ENCODE peak calls at places on chromosomes 6 and 20, in eight cellular contexts. X is CD8-positive, alpha-beta memory T cell; L is DND-41; V is neural progenitor cell; F is lower lobe of right lung; N is psoas muscle; S is Peyer's patch; R is small intestine. T is an unnamed sample.
A peak's percentile ranks its signal among the peaks of the same experiment; 100 is the strongest.

GRCh38 chr6:33620584-33621395 is at the start of gene ITPR3:
- DNase-seq in X (peak; percentile 81), L (peak; percentile 81), V (peak; percentile 57), F (peak; percentile 74), N (peak; percentile 81), S (peak; percentile 92), R (peak; percentile 89), T (no peak)

GRCh38 chr6:133337312-133337711 is 96.2 kb downstream of the EYA4 start:
- DNase-seq in X (no peak), L (no peak), V (no peak), F (no peak), N (no peak), S (no peak), R (no peak), T (no peak)

GRCh38 chr6:29626948-29627761 is 5.8 kb downstream of the GABBR1 start:
- DNase-seq in X (no peak), L (no peak), V (peak; percentile 58), F (no peak), N (no peak), S (no peak), R (no peak), T (no peak)

GRCh38 chr6:139801571-139802321 is 427.3 kb upstream of the CITED2 start:
- DNase-seq in X (no peak), L (no peak), V (peak; percentile 41), F (no peak), N (no peak), S (no peak), R (peak; percentile 62), T (no peak)

GRCh38 chr20:15823718-15824117 is 749.5 kb downstream of the KIF16B start:
- DNase-seq in X (no peak), L (no peak), V (no peak), F (no peak), N (no peak), S (no peak), R (no peak), T (no peak)

GRCh38 chr20:58228103-58228483 is 360 bp downstream of the ANKRD60 start:
- DNase-seq in X (no peak), L (no peak), V (peak; percentile 28), F (no peak), N (no peak), S (no peak), R (no peak), T (no peak)

GRCh38 chr6:80967618-80968017 is 784.9 kb downstream of the TENT5A start:
- DNase-seq in X (no peak), L (peak; percentile 62), V (peak; percentile 27), F (no peak), N (no peak), S (no peak), R (no peak), T (no peak)

GRCh38 chr6:128516514-128516898 is 3.9 kb downstream of the PTPRK start:
- DNase-seq in X (no peak), L (no peak), V (peak; percentile 39), F (no peak), N (no peak), S (no peak), R (peak; percentile 52), T (no peak)

GRCh38 chr20:6769953-6770831 is 2.7 kb downstream of the BMP2 start:
- DNase-seq in X (no peak), L (no peak), V (peak; percentile 64), F (peak; percentile 76), N (peak; percentile 68), S (peak; percentile 72), R (peak; percentile 43), T (no peak)

GRCh38 chr6:53326372-53327016 is 22.3 kb downstream of the ELOVL5 start:
- DNase-seq in X (no peak), L (no peak), V (no peak), F (no peak), N (no peak), S (no peak), R (no peak), T (no peak)

GRCh38 chr6:119066426-119067001 is 11.9 kb downstream of the FAM184A start:
- DNase-seq in X (no peak), L (no peak), V (no peak), F (no peak), N (no peak), S (no peak), R (peak; percentile 79), T (no peak)

GRCh38 chr20:53660078-53660909 is 66.7 kb upstream of the ZNF217 start:
- DNase-seq in X (no peak), L (no peak), V (peak; percentile 27), F (no peak), N (peak; percentile 58), S (peak; percentile 62), R (peak; percentile 18), T (no peak)

GRCh38 chr20:14727485-14728170 is 390.2 kb upstream of the FLRT3 start:
- DNase-seq in X (no peak), L (no peak), V (no peak), F (no peak), N (no peak), S (no peak), R (no peak), T (no peak)

GRCh38 chr6:17178754-17179153 is 76.9 kb downstream of the STMND1 start:
- DNase-seq in X (no peak), L (no peak), V (no peak), F (no peak), N (no peak), S (no peak), R (no peak), T (no peak)
- H3K4me1 ChIP-seq in X (no peaks in the 10 kb centered on the region), L (no peaks in the 10 kb centered on the region), V (peaks cover 11% of the 10 kb centered on the region), F (no peaks in the 10 kb centered on the region), N (peaks cover 8% of the 10 kb centered on the region), S (no peaks in the 10 kb centered on the region), R (no peaks in the 10 kb centered on the region), T (no peaks in the 10 kb centered on the region)

GRCh38 chr6:83960704-83961103 is 72.9 kb upstream of the MRAP2 start:
- DNase-seq in X (no peak), L (no peak), V (no peak), F (no peak), N (no peak), S (no peak), R (no peak), T (no peak)

GRCh38 chr6:83958250-83958685 is 75.3 kb upstream of the MRAP2 start:
- DNase-seq in X (no peak), L (no peak), V (no peak), F (no peak), N (no peak), S (no peak), R (no peak), T (no peak)

GRCh38 chr6:83966539-83966938 is 67.0 kb upstream of the MRAP2 start:
- DNase-seq in X (no peak), L (no peak), V (no peak), F (no peak), N (no peak), S (no peak), R (no peak), T (no peak)

GRCh38 chr6:83962592-83962991 is 71.0 kb upstream of the MRAP2 start:
- DNase-seq in X (no peak), L (no peak), V (no peak), F (no peak), N (no peak), S (no peak), R (no peak), T (no peak)
- H3K4me1 ChIP-seq in X (no peaks in the 10 kb centered on the region), L (no peaks in the 10 kb centered on the region), V (no peaks in the 10 kb centered on the region), F (no peaks in the 10 kb centered on the region), N (no peaks in the 10 kb centered on the region), S (no peaks in the 10 kb centered on the region), R (no peaks in the 10 kb centered on the region), T (no peaks in the 10 kb centered on the region)

GRCh38 chr6:44732243-44732642 is 344.7 kb downstream of the CDC5L start:
- DNase-seq in X (no peak), L (no peak), V (no peak), F (no peak), N (no peak), S (no peak), R (no peak), T (peak; percentile 57)

GRCh38 chr6:44731485-44732095 is 344.1 kb downstream of the CDC5L start:
- DNase-seq in X (no peak), L (no peak), V (no peak), F (no peak), N (no peak), S (no peak), R (no peak), T (peak; percentile 64)

GRCh38 chr6:44733146-44733545 is 345.6 kb downstream of the CDC5L start:
- DNase-seq in X (no peak), L (no peak), V (no peak), F (no peak), N (no peak), S (no peak), R (no peak), T (peak; percentile 75)

GRCh38 chr6:44727651-44728630 is 340.4 kb downstream of the CDC5L start:
- DNase-seq in X (no peak), L (no peak), V (no peak), F (no peak), N (no peak), S (no peak), R (no peak), T (peak; percentile 87)

GRCh38 chr6:44730771-44731391 is 343.4 kb downstream of the CDC5L start:
- DNase-seq in X (no peak), L (no peak), V (no peak), F (no peak), N (no peak), S (no peak), R (no peak), T (peak; percentile 60)
- H3K4me1 ChIP-seq in X (no peaks in the 10 kb centered on the region), L (no peaks in the 10 kb centered on the region), V (no peaks in the 10 kb centered on the region), F (peaks cover 8% of the 10 kb centered on the region), N (no peaks in the 10 kb centered on the region), S (no peaks in the 10 kb centered on the region), R (no peaks in the 10 kb centered on the region), T (peaks cover 4% of the 10 kb centered on the region)

GRCh38 chr6:16681260-16681873 is 79.9 kb downstream of the ATXN1 start:
- DNase-seq in X (no peak), L (no peak), V (no peak), F (no peak), N (peak; percentile 79), S (no peak), R (no peak), T (no peak)

GRCh38 chr6:16676978-16677377 is 84.3 kb downstream of the ATXN1 start:
- DNase-seq in X (no peak), L (no peak), V (peak; percentile 19), F (no peak), N (peak; percentile 58), S (no peak), R (no peak), T (no peak)

GRCh38 chr6:16676376-16676775 is 84.9 kb downstream of the ATXN1 start:
- DNase-seq in X (no peak), L (no peak), V (no peak), F (no peak), N (no peak), S (no peak), R (no peak), T (no peak)

GRCh38 chr6:16677458-16677857 is 83.8 kb downstream of the ATXN1 start:
- DNase-seq in X (no peak), L (no peak), V (no peak), F (no peak), N (no peak), S (no peak), R (no peak), T (no peak)

GRCh38 chr6:16679050-16679449 is 82.2 kb downstream of the ATXN1 start:
- DNase-seq in X (no peak), L (no peak), V (no peak), F (no peak), N (no peak), S (no peak), R (no peak), T (no peak)
- H3K4me1 ChIP-seq in X (no peaks in the 10 kb centered on the region), L (no peaks in the 10 kb centered on the region), V (peaks cover 12% of the 10 kb centered on the region), F (peaks cover 51% of the 10 kb centered on the region), N (peaks cover 42% of the 10 kb centered on the region), S (peaks cover 5% of the 10 kb centered on the region), R (peaks cover 13% of the 10 kb centered on the region), T (peaks cover 50% of the 10 kb centered on the region)